ENCODE peak calls at places on chromosome 12, in five cellular contexts. K, P, T, A and W are unnamed samples.

GRCh38 chr12:25459541-25459951 is 93.5 kb downstream of the LMNTD1 start:
- DNase-seq in P (no peak), T (no peak), K (no peak), A (peak), W (no peak)

GRCh38 chr12:105292705-105293104 is 37.8 kb upstream of the C12orf75 start:
- DNase-seq in P (peak), T (no peak), K (no peak), A (no peak), W (no peak)

GRCh38 chr12:116803018-116803736 is 65.1 kb downstream of the RNFT2 start:
- DNase-seq in T (no peak), A (no peak), K (no peak), P (no peak), W (no peak)

GRCh38 chr12:76548222-76548837 is 11.2 kb downstream of the OSBPL8 start:
- DNase-seq in A (no peak), K (no peak), T (no peak), P (no peak), W (no peak)

GRCh38 chr12:66191547-66192126 is 2.6 kb downstream of the IRAK3 start:
- DNase-seq in A (no peak), K (no peak), T (no peak), P (no peak), W (no peak)

GRCh38 chr12:114735680-114736374 is 51.9 kb upstream of the TBX3 start:
- DNase-seq in K (no peak), T (no peak), P (no peak), A (no peak), W (no peak)

GRCh38 chr12:62268956-62269355 is 8.8 kb downstream of the USP15 start:
- DNase-seq in A (no peak), K (no peak), P (peak), T (no peak), W (no peak)

GRCh38 chr12:117064596-117064995 is 34.6 kb downstream of the TESC start:
- DNase-seq in P (no peak), T (no peak), A (no peak), K (no peak), W (no peak)

GRCh38 chr12:26239127-26239500 is 43.7 kb downstream of the SSPN start:
- DNase-seq in A (no peak), P (peak), T (no peak), K (no peak), W (peak)

GRCh38 chr12:120093336-120093591 is 23.3 kb downstream of the RAB35 start:
- DNase-seq in K (no peak), T (no peak), P (no peak), A (no peak), W (no peak)

GRCh38 chr12:42921741-42922511 is 332.4 kb upstream of the PRICKLE1 start:
- DNase-seq in K (no peak), T (no peak), A (no peak), P (peak), W (no peak)

GRCh38 chr12:26633591-26634210 is 199.3 kb downstream of the ITPR2 start:
- DNase-seq in A (no peak), K (no peak), T (no peak), P (peak), W (no peak)

DNA sequence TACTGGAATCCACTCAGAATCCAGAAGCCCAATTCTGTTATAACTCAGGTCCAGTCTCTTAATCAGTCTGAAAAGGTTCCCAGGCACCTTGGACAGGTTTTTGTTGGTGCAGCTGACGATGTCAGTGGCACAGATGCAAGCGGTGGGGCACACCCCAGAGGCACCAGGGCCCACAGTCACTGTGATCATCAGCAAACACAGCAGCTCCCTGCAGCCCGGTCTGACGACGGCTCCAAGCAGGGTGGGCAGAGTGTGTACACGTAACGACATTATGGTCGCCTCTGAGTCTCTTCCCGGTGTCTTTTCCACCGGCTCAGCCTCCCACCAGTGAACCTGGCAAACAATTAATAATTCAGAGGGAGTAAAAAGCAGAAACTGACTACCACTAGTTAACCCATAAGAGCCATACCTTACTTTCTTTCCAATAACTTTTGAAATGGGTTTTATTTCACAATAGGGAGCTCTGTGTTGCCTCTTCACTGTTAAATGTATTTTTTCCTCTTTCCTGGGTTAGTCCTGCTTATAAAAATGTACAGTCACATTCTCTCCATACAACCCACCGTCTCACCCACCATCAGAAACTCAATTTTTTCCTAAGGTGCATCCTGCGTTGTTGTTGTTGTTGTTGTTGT is 572 bp upstream of the PCED1B start:
- DNase-seq in T (no peak), P (peak), K (peak), A (no peak), W (peak)
- TF ChIP-seq POLR2A in T (no peak), P (peak), K (peak), A (no peak), W (no peak)

GRCh38 chr12:95884998-95885397 is 26.2 kb downstream of the SNRPF start:
- DNase-seq in K (no peak), P (no peak), T (no peak), A (no peak), W (no peak)
- TF ChIP-seq POLR2A in K (no peak), P (no peak), T (no peak), A (no peak), W (no peak)

DNA sequence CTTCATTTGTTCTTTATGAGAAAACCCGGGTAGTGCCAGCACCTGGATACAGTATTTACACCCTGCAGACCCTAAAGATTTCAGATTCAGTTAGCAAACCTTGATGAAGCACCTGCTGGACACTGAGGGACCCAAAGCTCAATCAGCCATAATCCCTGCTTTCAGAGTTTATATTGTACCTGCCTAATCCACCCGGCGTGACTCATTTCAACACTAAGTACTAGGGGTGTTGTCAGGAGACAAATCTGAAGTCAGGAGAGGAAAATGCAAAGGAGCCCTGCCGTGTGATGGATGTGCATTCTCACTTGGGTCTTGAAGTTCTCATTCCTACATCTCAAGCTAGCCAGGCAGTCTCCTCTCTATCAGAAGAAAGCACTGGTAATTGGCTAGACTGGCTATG is 176.7 kb upstream of the BCL2L14 start:
- DNase-seq in P (no peak), K (no peak), A (no peak), T (no peak), W (no peak)
- TF ChIP-seq POLR2A in P (no peak), K (no peak), A (no peak), T (no peak), W (no peak)

GRCh38 chr12:108982621-108983219 is 38.1 kb downstream of the SVOP start:
- DNase-seq in A (no peak), K (no peak), P (no peak), T (no peak), W (no peak)
- TF ChIP-seq POLR2A in A (no peak), K (no peak), P (no peak), T (no peak), W (no peak)

DNA sequence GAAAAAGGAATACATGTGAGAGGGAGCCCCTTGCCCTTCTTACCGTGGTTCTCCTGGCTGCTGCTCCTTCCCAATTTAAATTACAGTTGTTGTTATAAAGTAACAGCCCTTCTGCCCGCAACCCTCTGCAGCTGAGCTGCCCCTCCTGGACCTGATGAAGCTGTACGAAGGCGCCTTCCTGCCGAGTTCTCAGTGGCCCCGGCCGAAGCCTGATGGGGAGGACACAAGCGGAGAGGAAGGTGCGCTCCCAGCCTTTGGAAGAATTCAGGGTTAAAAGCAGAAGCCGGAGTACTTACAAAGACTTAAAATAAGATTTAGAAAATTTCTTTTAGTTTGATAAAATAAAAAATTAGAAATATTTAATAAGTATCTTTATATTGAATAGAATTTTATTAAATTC is 55.2 kb downstream of the EP400 start:
- DNase-seq in K (no peak), T (no peak), A (no peak), P (no peak), W (no peak)
- TF ChIP-seq POLR2A in K (no peak), T (no peak), A (no peak), P (no peak), W (no peak)